ENCODE peak calls at places on chromosomes 3 and 15, in seven cellular contexts. Z, S, E, P, Y, V and L are unnamed samples.

GRCh38 chr3:173103469-173103868 is 37.6 kb downstream of the SPATA16 start:
- DNase-seq in Z (no peak), S (no peak), E (no peak), P (no peak), Y (no peak), V (no peak), L (no peak)

GRCh38 chr15:67358812-67359211 is 104.2 kb downstream of the IQCH start:
- DNase-seq in Z (no peak), S (no peak), E (peak; percentile 84), P (no peak), Y (no peak), V (no peak), L (no peak)

GRCh38 chr3:87766736-87767135 is 292.1 kb downstream of the CGGBP1 start:
- DNase-seq in Z (no peak), S (no peak), E (no peak), P (no peak), Y (no peak), V (no peak), L (no peak)

GRCh38 chr3:111311709-111312235 is 230.2 kb upstream of the CD96 start:
- DNase-seq in Z (no peak), S (no peak), E (no peak), P (no peak), Y (peak; percentile 9), V (no peak), L (peak; percentile 68)

GRCh38 chr3:103385991-103386390 is 951.2 kb downstream of the ZPLD1 start:
- DNase-seq in Z (no peak), S (no peak), E (no peak), P (no peak), Y (no peak), V (no peak), L (no peak)

GRCh38 chr3:186997061-186998054 is 67.0 kb downstream of the ST6GAL1 start:
- DNase-seq in Z (no peak), S (no peak), E (no peak), P (no peak), Y (no peak), V (no peak), L (no peak)

GRCh38 chr15:85463273-85463937 is 83.0 kb downstream of the AKAP13 start:
- DNase-seq in Z (no peak), S (no peak), E (no peak), P (no peak), Y (no peak), V (no peak), L (peak; percentile 67)

GRCh38 chr15:73127302-73127936 is 75.2 kb downstream of the NEO1 start:
- DNase-seq in Z (no peak), S (no peak), E (no peak), P (no peak), Y (peak; percentile 15), V (no peak), L (peak; percentile 56)

GRCh38 chr15:97718509-97718908 is 242.0 kb upstream of the ARRDC4 start:
- DNase-seq in Z (no peak), S (no peak), E (no peak), P (no peak), Y (no peak), V (no peak), L (no peak)

GRCh38 chr3:86029590-86029989 is 961.4 kb downstream of the VGLL3 start:
- DNase-seq in Z (no peak), S (no peak), E (no peak), P (no peak), Y (no peak), V (no peak), L (no peak)

GRCh38 chr3:176347424-176348146 is 849.7 kb downstream of the TBL1XR1 start:
- DNase-seq in Z (no peak), S (no peak), E (no peak), P (no peak), Y (no peak), V (no peak), L (no peak)

GRCh38 chr3:66720508-66720907 is 219.7 kb upstream of the LRIG1 start:
- DNase-seq in Z (no peak), S (no peak), E (no peak), P (no peak), Y (no peak), V (no peak), L (no peak)

GRCh38 chr3:5013021-5013906 is 34.0 kb downstream of the BHLHE40 start:
- DNase-seq in Z (no peak), S (no peak), E (no peak), P (no peak), Y (no peak), V (no peak), L (no peak)

GRCh38 chr3:79564192-79564591 is 203.6 kb downstream of the ROBO1 start:
- DNase-seq in Z (no peak), S (no peak), E (no peak), P (no peak), Y (no peak), V (no peak), L (no peak)

GRCh38 chr3:113844622-113845222 is 6.1 kb downstream of the GRAMD1C start:
- DNase-seq in Z (no peak), S (no peak), E (no peak), P (no peak), Y (no peak), V (no peak), L (peak; percentile 36)

GRCh38 chr15:44536298-44536961 is 517 bp upstream of the EIF3J start:
- DNase-seq in Z (no peak), S (no peak), E (peak; percentile 88), P (peak; percentile 86), Y (peak; percentile 4), V (no peak), L (no peak)

GRCh38 chr3:180913582-180914404 is 1.3 kb downstream of the FXR1 start:
- DNase-seq in Z (no peak), S (no peak), E (no peak), P (no peak), Y (no peak), V (no peak), L (no peak)

GRCh38 chr3:101724329-101725191 is at the start of gene CEP97:
- DNase-seq in Z (peak; percentile 80), S (peak; percentile 74), E (peak; percentile 84), P (peak; percentile 83), Y (peak; percentile 42), V (peak; percentile 77), L (peak; percentile 81)

GRCh38 chr15:40630313-40630712 is 36.3 kb downstream of the KNL1 start:
- DNase-seq in Z (no peak), S (no peak), E (no peak), P (no peak), Y (no peak), V (no peak), L (no peak)

GRCh38 chr3:58025406-58025805 is 17.2 kb downstream of the FLNB start:
- DNase-seq in Z (no peak), S (no peak), E (no peak), P (no peak), Y (no peak), V (no peak), L (no peak)

GRCh38 chr3:106068795-106069194 is 200.0 kb upstream of the CBLB start:
- DNase-seq in Z (no peak), S (no peak), E (no peak), P (no peak), Y (peak; percentile 44), V (no peak), L (peak; percentile 3)

GRCh38 chr3:129829640-129830039 is 63.9 kb downstream of the TMCC1 start:
- DNase-seq in Z (no peak), S (no peak), E (peak; percentile 45), P (no peak), Y (no peak), V (no peak), L (peak; percentile 61)

GRCh38 chr15:35208353-35208752 is 123.3 kb upstream of the NANOGP8 start:
- DNase-seq in Z (no peak), S (no peak), E (no peak), P (no peak), Y (no peak), V (no peak), L (no peak)

GRCh38 chr15:50907866-50908208 is 646 bp upstream of the AP4E1 start:
- DNase-seq in Z (peak; percentile 42), S (peak; percentile 20), E (peak; percentile 39), P (no peak), Y (no peak), V (no peak), L (peak; percentile 63)

GRCh38 chr3:47889001-47889757 is 86.2 kb downstream of the DHX30 start:
- DNase-seq in Z (no peak), S (no peak), E (no peak), P (no peak), Y (no peak), V (no peak), L (no peak)

GRCh38 chr3:26118165-26118564 is 328.3 kb downstream of the OXSM start:
- DNase-seq in Z (no peak), S (no peak), E (no peak), P (no peak), Y (no peak), V (no peak), L (no peak)

GRCh38 chr3:13966302-13966701 is 86.4 kb upstream of the WNT7A start:
- DNase-seq in Z (no peak), S (no peak), E (no peak), P (no peak), Y (no peak), V (no peak), L (no peak)

GRCh38 chr15:81098884-81099601 is 35.0 kb upstream of the CFAP161 start:
- DNase-seq in Z (no peak), S (no peak), E (no peak), P (no peak), Y (no peak), V (no peak), L (no peak)

GRCh38 chr3:42613462-42613861 is 13.0 kb downstream of the NKTR start:
- DNase-seq in Z (no peak), S (no peak), E (no peak), P (no peak), Y (no peak), V (no peak), L (no peak)

GRCh38 chr3:190444576-190445145 is 5.0 kb downstream of the TMEM207 start:
- DNase-seq in Z (no peak), S (no peak), E (no peak), P (no peak), Y (no peak), V (no peak), L (no peak)

GRCh38 chr3:132892956-132893355 is 145.2 kb upstream of the TMEM108 start:
- DNase-seq in Z (no peak), S (no peak), E (no peak), P (no peak), Y (no peak), V (no peak), L (no peak)